ENCODE peak calls at places on chromosomes 4 and X, in nine cellular contexts. One of them, this sample, is unnamed.

GRCh38 chrX:129525162-129525561 is 1.9 kb upstream of the SMARCA1 start:
- DNase-seq in mammary epithelial cell: no peak
- DNase-seq in MCF 10A: no peak
- DNase-seq in endodermal cell: no peak
- DNase-seq in fibroblast of pulmonary artery: no peak
- DNase-seq in tibial nerve: no peak
- DNase-seq in PC-9: no peak
- DNase-seq in H1: no peak
- DNase-seq in AG10803: no peak
- DNase-seq in this sample: no peak

GRCh38 chr4:2671267-2671895 is 84.8 kb downstream of the TNIP2 start:
- DNase-seq in endodermal cell: no peak
- DNase-seq in H1: no peak
- DNase-seq in fibroblast of pulmonary artery: no peak
- DNase-seq in MCF 10A: no peak
- DNase-seq in AG10803: no peak
- DNase-seq in PC-9: peak; percentile 21
- DNase-seq in mammary epithelial cell: peak; percentile 29
- DNase-seq in tibial nerve: no peak
- DNase-seq in this sample: no peak

GRCh38 chr4:164136181-164136616 is 617.7 kb upstream of the SMIM31 start:
- DNase-seq in MCF 10A: peak; percentile 3
- DNase-seq in fibroblast of pulmonary artery: peak; percentile 2
- DNase-seq in H1: no peak
- DNase-seq in mammary epithelial cell: peak; percentile 7
- DNase-seq in PC-9: no peak
- DNase-seq in tibial nerve: no peak
- DNase-seq in endodermal cell: peak; percentile 54
- DNase-seq in AG10803: no peak
- DNase-seq in this sample: no peak

GRCh38 chr4:165351359-165352130 is 24.1 kb downstream of the MSMO1 start:
- DNase-seq in PC-9: no peak
- DNase-seq in MCF 10A: no peak
- DNase-seq in mammary epithelial cell: no peak
- DNase-seq in fibroblast of pulmonary artery: no peak
- DNase-seq in AG10803: no peak
- DNase-seq in endodermal cell: peak; percentile 75
- DNase-seq in tibial nerve: no peak
- DNase-seq in H1: no peak
- DNase-seq in this sample: no peak

GRCh38 chr4:136121431-136121830 is 1410.9 kb downstream of the PCDH18 start:
- DNase-seq in fibroblast of pulmonary artery: no peak
- DNase-seq in endodermal cell: no peak
- DNase-seq in MCF 10A: peak; percentile 46
- DNase-seq in H1: no peak
- DNase-seq in mammary epithelial cell: no peak
- DNase-seq in PC-9: no peak
- DNase-seq in AG10803: no peak
- DNase-seq in tibial nerve: no peak
- DNase-seq in this sample: no peak

GRCh38 chrX:2463973-2464676 is 36.7 kb downstream of the DHRSX start:
- DNase-seq in PC-9: no peak
- DNase-seq in endodermal cell: peak; percentile 64
- DNase-seq in fibroblast of pulmonary artery: no peak
- DNase-seq in H1: no peak
- DNase-seq in mammary epithelial cell: no peak
- DNase-seq in AG10803: no peak
- DNase-seq in MCF 10A: no peak
- DNase-seq in tibial nerve: no peak
- DNase-seq in this sample: no peak

GRCh38 chr4:93317571-93317970 is 511.0 kb upstream of the ATOH1 start:
- DNase-seq in tibial nerve: no peak
- DNase-seq in AG10803: no peak
- DNase-seq in endodermal cell: no peak
- DNase-seq in PC-9: no peak
- DNase-seq in fibroblast of pulmonary artery: no peak
- DNase-seq in H1: no peak
- DNase-seq in mammary epithelial cell: peak; percentile 9
- DNase-seq in MCF 10A: peak; percentile 62
- DNase-seq in this sample: no peak

GRCh38 chr4:15438939-15439524 is 11.2 kb downstream of the C1QTNF7 start:
- DNase-seq in MCF 10A: peak; percentile 21
- DNase-seq in tibial nerve: no peak
- DNase-seq in PC-9: no peak
- DNase-seq in H1: no peak
- DNase-seq in endodermal cell: no peak
- DNase-seq in fibroblast of pulmonary artery: no peak
- DNase-seq in AG10803: peak; percentile 13
- DNase-seq in mammary epithelial cell: no peak
- DNase-seq in this sample: no peak

GRCh38 chr4:60201052-60201673 is 999.0 kb upstream of the ADGRL3 start:
- DNase-seq in mammary epithelial cell: peak; percentile 22
- DNase-seq in tibial nerve: peak; percentile 19
- DNase-seq in H1: peak; percentile 77
- DNase-seq in MCF 10A: peak; percentile 74
- DNase-seq in endodermal cell: peak; percentile 84
- DNase-seq in fibroblast of pulmonary artery: peak; percentile 71
- DNase-seq in PC-9: peak; percentile 19
- DNase-seq in AG10803: peak; percentile 35
- DNase-seq in this sample: no peak

GRCh38 chr4:152356428-152357034 is 179.4 kb downstream of the FBXW7 start:
- DNase-seq in PC-9: no peak
- DNase-seq in tibial nerve: no peak
- DNase-seq in fibroblast of pulmonary artery: peak; percentile 64
- DNase-seq in endodermal cell: no peak
- DNase-seq in AG10803: peak; percentile 65
- DNase-seq in H1: no peak
- DNase-seq in MCF 10A: peak; percentile 24
- DNase-seq in mammary epithelial cell: no peak
- DNase-seq in this sample: no peak

GRCh38 chr4:165803005-165803404 is 70.0 kb upstream of the TLL1 start:
- DNase-seq in MCF 10A: no peak
- DNase-seq in PC-9: no peak
- DNase-seq in mammary epithelial cell: peak; percentile 36
- DNase-seq in tibial nerve: no peak
- DNase-seq in fibroblast of pulmonary artery: no peak
- DNase-seq in AG10803: no peak
- DNase-seq in endodermal cell: no peak
- DNase-seq in H1: no peak
- DNase-seq in this sample: no peak

GRCh38 chr4:101288365-101289145 is 58.8 kb downstream of the PPP3CA start:
- DNase-seq in fibroblast of pulmonary artery: peak; percentile 53
- DNase-seq in MCF 10A: no peak
- DNase-seq in H1: no peak
- DNase-seq in mammary epithelial cell: no peak
- DNase-seq in endodermal cell: no peak
- DNase-seq in AG10803: no peak
- DNase-seq in tibial nerve: no peak
- DNase-seq in PC-9: no peak
- DNase-seq in this sample: no peak

GRCh38 chrX:148995661-148996060 is 495.2 kb downstream of the AFF2 start:
- DNase-seq in fibroblast of pulmonary artery: no peak
- DNase-seq in AG10803: no peak
- DNase-seq in MCF 10A: no peak
- DNase-seq in tibial nerve: no peak
- DNase-seq in H1: no peak
- DNase-seq in mammary epithelial cell: no peak
- DNase-seq in PC-9: no peak
- DNase-seq in endodermal cell: no peak
- DNase-seq in this sample: no peak

GRCh38 chrX:24426921-24427746 is 38.0 kb upstream of the PDK3 start:
- DNase-seq in PC-9: no peak
- DNase-seq in tibial nerve: no peak
- DNase-seq in H1: no peak
- DNase-seq in endodermal cell: no peak
- DNase-seq in MCF 10A: no peak
- DNase-seq in AG10803: no peak
- DNase-seq in mammary epithelial cell: peak; percentile 60
- DNase-seq in fibroblast of pulmonary artery: peak; percentile 2
- DNase-seq in this sample: no peak

GRCh38 chrX:262391-262909 is 18.7 kb upstream of the PLCXD1 start:
- DNase-seq in H1: no peak
- DNase-seq in AG10803: no peak
- DNase-seq in tibial nerve: no peak
- DNase-seq in PC-9: no peak
- DNase-seq in fibroblast of pulmonary artery: no peak
- DNase-seq in mammary epithelial cell: no peak
- DNase-seq in endodermal cell: peak; percentile 49
- DNase-seq in MCF 10A: no peak
- DNase-seq in this sample: no peak

GRCh38 chrX:1507511-1508463 is 29.2 kb downstream of the P2RY8 start:
- DNase-seq in PC-9: no peak
- DNase-seq in MCF 10A: no peak
- DNase-seq in AG10803: no peak
- DNase-seq in tibial nerve: no peak
- DNase-seq in H1: no peak
- DNase-seq in endodermal cell: no peak
- DNase-seq in fibroblast of pulmonary artery: no peak
- DNase-seq in mammary epithelial cell: peak; percentile 15
- DNase-seq in this sample: peak; percentile 71

GRCh38 chr4:17059192-17059634 is 160.8 kb upstream of the LDB2 start:
- DNase-seq in tibial nerve: peak; percentile 27
- DNase-seq in mammary epithelial cell: no peak
- DNase-seq in PC-9: no peak
- DNase-seq in MCF 10A: no peak
- DNase-seq in AG10803: peak; percentile 84
- DNase-seq in fibroblast of pulmonary artery: peak; percentile 51
- DNase-seq in endodermal cell: no peak
- DNase-seq in H1: no peak
- DNase-seq in this sample: no peak

GRCh38 chr4:181077416-181077815 is 1165.8 kb upstream of the TENM3 start:
- DNase-seq in H1: no peak
- DNase-seq in fibroblast of pulmonary artery: no peak
- DNase-seq in MCF 10A: no peak
- DNase-seq in AG10803: no peak
- DNase-seq in mammary epithelial cell: no peak
- DNase-seq in tibial nerve: no peak
- DNase-seq in PC-9: no peak
- DNase-seq in endodermal cell: no peak
- DNase-seq in this sample: no peak
- TF ChIP-seq CTCF in H1: no peak
- TF ChIP-seq CTCF in fibroblast of pulmonary artery: no peak
- TF ChIP-seq CTCF in MCF 10A: no peak
- TF ChIP-seq CTCF in AG10803: no peak
- TF ChIP-seq CTCF in mammary epithelial cell: no peak
- TF ChIP-seq CTCF in tibial nerve: no peak
- TF ChIP-seq CTCF in PC-9: no peak
- TF ChIP-seq CTCF in endodermal cell: no peak
- TF ChIP-seq CTCF in this sample: no peak

GRCh38 chrX:56233100-56233499 is 944 bp downstream of the KLF8 start:
- DNase-seq in MCF 10A: no peak
- DNase-seq in fibroblast of pulmonary artery: no peak
- DNase-seq in PC-9: peak; percentile 43
- DNase-seq in AG10803: no peak
- DNase-seq in mammary epithelial cell: no peak
- DNase-seq in H1: peak; percentile 43
- DNase-seq in tibial nerve: no peak
- DNase-seq in endodermal cell: peak; percentile 48
- DNase-seq in this sample: no peak
- TF ChIP-seq CTCF in MCF 10A: no peak
- TF ChIP-seq CTCF in fibroblast of pulmonary artery: no peak
- TF ChIP-seq CTCF in PC-9: no peak
- TF ChIP-seq CTCF in AG10803: no peak
- TF ChIP-seq CTCF in mammary epithelial cell: no peak
- TF ChIP-seq CTCF in H1: no peak
- TF ChIP-seq CTCF in tibial nerve: no peak
- TF ChIP-seq CTCF in endodermal cell: no peak
- TF ChIP-seq CTCF in this sample: no peak

DNA sequence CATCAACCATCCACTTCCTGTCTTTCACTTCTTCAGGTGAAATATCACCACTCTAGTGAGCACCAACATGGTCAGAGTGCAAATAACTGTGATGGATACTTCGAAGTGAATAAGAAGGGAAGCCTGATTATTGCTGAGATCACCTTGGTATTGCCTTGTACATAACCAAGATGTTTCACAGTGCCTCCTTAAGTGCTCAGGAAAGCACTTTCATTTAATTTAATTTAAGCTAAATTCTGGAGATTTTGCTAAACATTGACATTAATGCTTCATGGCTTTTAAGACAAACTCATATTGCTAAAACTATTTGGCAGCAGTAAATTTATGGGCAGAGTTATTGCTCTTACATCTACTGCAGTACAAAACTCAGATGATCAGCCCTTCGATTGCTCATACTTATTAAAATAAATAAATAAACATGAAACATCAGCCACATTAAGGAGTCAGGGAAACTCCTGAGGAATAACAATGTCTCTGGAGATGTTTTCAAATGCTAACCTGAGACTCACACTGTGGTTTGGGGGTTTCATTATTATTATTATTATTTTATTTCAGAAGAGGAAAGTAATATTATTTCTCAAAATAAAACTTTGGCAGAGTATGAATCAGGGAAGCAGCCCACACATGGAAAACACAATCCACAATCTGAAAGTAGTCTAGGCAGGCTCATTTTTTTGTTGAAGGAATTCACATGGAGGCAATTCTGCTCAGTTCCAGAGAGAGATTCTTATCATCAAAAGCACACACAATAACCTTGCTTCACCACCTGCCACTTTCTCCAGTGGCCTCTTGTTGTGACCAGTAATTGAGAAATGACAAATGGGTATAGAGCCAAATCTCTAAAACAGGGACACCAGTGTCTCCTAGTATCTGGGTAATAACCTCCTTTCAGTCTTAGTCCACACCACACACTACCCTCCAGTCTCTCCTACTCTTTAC is 344.2 kb downstream of the MAPK10 start:
- DNase-seq in PC-9: no peak
- DNase-seq in H1: no peak
- DNase-seq in endodermal cell: no peak
- DNase-seq in AG10803: no peak
- DNase-seq in MCF 10A: no peak
- DNase-seq in mammary epithelial cell: no peak
- DNase-seq in tibial nerve: no peak
- DNase-seq in fibroblast of pulmonary artery: no peak
- DNase-seq in this sample: no peak
- TF ChIP-seq CTCF in PC-9: no peak
- TF ChIP-seq CTCF in H1: no peak
- TF ChIP-seq CTCF in endodermal cell: no peak
- TF ChIP-seq CTCF in AG10803: no peak
- TF ChIP-seq CTCF in MCF 10A: no peak
- TF ChIP-seq CTCF in mammary epithelial cell: no peak
- TF ChIP-seq CTCF in tibial nerve: no peak
- TF ChIP-seq CTCF in fibroblast of pulmonary artery: no peak
- TF ChIP-seq CTCF in this sample: no peak

DNA sequence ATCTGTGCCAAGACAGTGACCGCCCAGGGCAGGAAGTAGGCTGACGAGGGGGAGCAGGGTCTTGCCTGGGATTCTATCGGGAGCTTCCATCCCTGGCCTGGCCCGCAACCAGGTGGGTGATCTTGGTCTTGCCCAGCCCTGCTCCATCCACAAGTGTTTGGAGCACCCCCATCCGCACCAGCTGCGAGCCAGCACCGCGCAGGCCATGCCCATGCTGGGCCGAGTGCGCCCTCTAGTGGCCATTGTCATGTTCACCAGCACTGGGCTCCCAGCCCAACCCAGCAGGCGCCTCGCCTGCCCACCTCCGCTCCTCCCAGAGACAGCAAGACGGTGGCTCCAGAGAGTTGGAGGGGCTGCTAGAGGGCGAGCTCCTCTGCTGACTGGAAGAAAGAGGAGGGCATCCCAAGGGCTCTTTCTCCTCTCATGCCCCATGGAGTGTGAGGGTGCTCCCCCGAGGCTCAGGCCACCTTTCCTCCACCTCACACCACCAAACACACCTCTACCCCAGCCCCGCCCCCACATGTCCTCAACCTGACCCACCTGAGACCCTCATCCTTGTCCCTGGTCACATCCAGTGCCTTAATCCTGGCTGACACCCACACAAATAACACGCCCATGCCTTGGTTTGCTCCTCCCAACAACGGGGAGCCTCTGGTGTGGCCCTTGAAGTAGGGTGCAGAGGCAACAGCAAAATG is 9.8 kb upstream of the ATP2B3 start:
- DNase-seq in AG10803: peak; percentile 59
- DNase-seq in PC-9: peak; percentile 83
- DNase-seq in fibroblast of pulmonary artery: peak; percentile 73
- DNase-seq in mammary epithelial cell: peak; percentile 47
- DNase-seq in endodermal cell: peak; percentile 94
- DNase-seq in MCF 10A: peak; percentile 68
- DNase-seq in tibial nerve: peak; percentile 70
- DNase-seq in H1: peak; percentile 91
- DNase-seq in this sample: peak; percentile 75
- TF ChIP-seq CTCF in AG10803: peak; percentile 57
- TF ChIP-seq CTCF in PC-9: peak; percentile 87
- TF ChIP-seq CTCF in fibroblast of pulmonary artery: peak; percentile 52
- TF ChIP-seq CTCF in mammary epithelial cell: peak; percentile 78
- TF ChIP-seq CTCF in endodermal cell: peak; percentile 83
- TF ChIP-seq CTCF in MCF 10A: peak; percentile 77
- TF ChIP-seq CTCF in tibial nerve: peak; percentile 94
- TF ChIP-seq CTCF in H1: peak; percentile 92
- TF ChIP-seq CTCF in this sample: peak; percentile 58

This sample was measured in natural killer cell.